ENCODE peak calls at places on chromosomes 2 and 18, in seven cellular contexts. P, B, W, R, O, C and M are unnamed samples.

GRCh38 chr2:222169346-222169745 is 129.5 kb downstream of the PAX3 start:
- DNase-seq in P (no peak), B (no peak), W (peak; percentile 8), R (no peak), O (no peak), C (no peak), M (no peak)

GRCh38 chr2:200810252-200810650 is 1.5 kb upstream of the BZW1 start:
- DNase-seq in P (no peak), B (peak; percentile 24), W (no peak), R (no peak), O (no peak), C (no peak), M (no peak)

GRCh38 chr2:31270871-31271270 is 36.9 kb downstream of the EHD3 start:
- DNase-seq in P (no peak), B (no peak), W (no peak), R (no peak), O (no peak), C (no peak), M (no peak)

GRCh38 chr18:12840382-12840781 is 43.7 kb downstream of the PTPN2 start:
- DNase-seq in P (no peak), B (no peak), W (no peak), R (no peak), O (no peak), C (no peak), M (no peak)

GRCh38 chr2:68839260-68839833 is 31.9 kb downstream of the BMP10 start:
- DNase-seq in P (no peak), B (peak; percentile 18), W (no peak), R (no peak), O (no peak), C (no peak), M (no peak)

GRCh38 chr18:6441201-6441600 is 26.5 kb upstream of the L3MBTL4 start:
- DNase-seq in P (no peak), B (no peak), W (no peak), R (no peak), O (no peak), C (no peak), M (no peak)

GRCh38 chr2:37459095-37459981 is 114.9 kb downstream of the QPCT start:
- DNase-seq in P (no peak), B (no peak), W (peak; percentile 50), R (no peak), O (no peak), C (no peak), M (no peak)

GRCh38 chr2:14182227-14182946 is 450.1 kb upstream of the LRATD1 start:
- DNase-seq in P (peak; percentile 11), B (no peak), W (no peak), R (no peak), O (no peak), C (no peak), M (no peak)

GRCh38 chr18:70422061-70422965 is 133.5 kb downstream of the SOCS6 start:
- DNase-seq in P (peak; percentile 44), B (peak; percentile 87), W (peak; percentile 91), R (peak; percentile 35), O (no peak), C (no peak), M (no peak)

GRCh38 chr2:202249864-202250263 is 11.5 kb upstream of the SUMO1 start:
- DNase-seq in P (no peak), B (no peak), W (no peak), R (no peak), O (no peak), C (no peak), M (no peak)